ENCODE peak calls at places on chromosomes 6 and 20, in nine cellular contexts. X, S, P, I, Q, N, L, D and A are unnamed samples. For H3K4me1, the result is how much of the 10 kb centered on the place peaks cover.

GRCh38 chr6:38603966-38604365 is 35.8 kb downstream of the BTBD9 start:
- DNase-seq in S (no peak), P (no peak), N (no peak), I (no peak), Q (no peak), X (no peak), L (no peak), D (no peak), A (no peak)

GRCh38 chr6:3616565-3617176 is 134.8 kb downstream of the PXDC1 start:
- DNase-seq in D (no peak), Q (no peak), S (no peak), P (no peak), N (no peak), I (no peak), L (no peak), X (no peak), A (no peak)

GRCh38 chr6:142871910-142872331 is 73.1 kb downstream of the HIVEP2 start:
- DNase-seq in L (peak), P (no peak), D (no peak), N (peak), Q (peak), S (no peak), I (no peak), X (no peak), A (no peak)

GRCh38 chr20:21159658-21160380 is 33.9 kb downstream of the KIZ start:
- DNase-seq in D (no peak), I (no peak), S (no peak), N (no peak), X (no peak), Q (no peak), L (no peak), P (no peak), A (no peak)

GRCh38 chr6:46090115-46091079 is 39.4 kb upstream of the ENPP4 start:
- DNase-seq in P (peak), I (peak), D (peak), L (peak), S (peak), N (peak), X (peak), Q (peak), A (no peak)

GRCh38 chr6:90219168-90219985 is 77.3 kb downstream of the BACH2 start:
- DNase-seq in X (peak), I (no peak), S (no peak), Q (no peak), P (peak), N (no peak), L (no peak), D (no peak), A (no peak)

GRCh38 chr6:163793584-163793983 is 379.1 kb downstream of the QKI start:
- DNase-seq in I (no peak), N (no peak), S (peak), L (no peak), D (peak), X (peak), P (no peak), Q (no peak), A (no peak)

GRCh38 chr20:5592165-5592564 is 158.0 kb upstream of the SHLD1 start:
- DNase-seq in X (no peak), I (no peak), S (no peak), D (peak), Q (no peak), L (no peak), P (no peak), N (no peak), A (no peak)

GRCh38 chr20:37390503-37390890 is 44.6 kb downstream of the SRC start:
- DNase-seq in Q (no peak), D (no peak), L (no peak), X (no peak), P (no peak), N (no peak), S (no peak), I (peak), A (no peak)

GRCh38 chr6:25449774-25450173 is 170.6 kb downstream of the CARMIL1 start:
- DNase-seq in S (no peak), I (no peak), D (no peak), P (no peak), L (no peak), N (no peak), Q (no peak), X (peak), A (peak)

GRCh38 chr6:35396991-35397390 is 54.6 kb downstream of the PPARD start:
- DNase-seq in I (no peak), D (no peak), L (no peak), Q (no peak), N (no peak), S (no peak), P (no peak), X (no peak), A (no peak)

GRCh38 chr20:3543901-3544507 is 73.2 kb downstream of the ATRN start:
- DNase-seq in L (no peak), N (no peak), Q (no peak), P (no peak), X (no peak), D (no peak), S (peak), I (no peak), A (no peak)

GRCh38 chr6:62891065-62891647 is 320.1 kb upstream of the FKBP1C start:
- DNase-seq in X (peak), I (no peak), S (peak), D (no peak), P (peak), L (no peak), Q (no peak), N (no peak), A (no peak)

GRCh38 chr6:121515615-121516265 is 80.3 kb downstream of the GJA1 start:
- DNase-seq in Q (no peak), D (no peak), L (no peak), I (no peak), N (no peak), P (no peak), X (no peak), S (no peak), A (no peak)

GRCh38 chr6:88566746-88567534 is 396.5 kb downstream of the RNGTT start:
- DNase-seq in X (no peak), D (no peak), I (no peak), S (no peak), L (no peak), P (no peak), N (no peak), Q (no peak), A (no peak)

GRCh38 chr6:51199272-51199671 is 380.6 kb downstream of the TFAP2B start:
- DNase-seq in L (no peak), X (no peak), P (no peak), N (no peak), Q (no peak), D (no peak), S (no peak), I (no peak), A (no peak)

GRCh38 chr6:126280287-126280686 is 59.6 kb upstream of the CENPW start:
- DNase-seq in Q (no peak), S (no peak), X (no peak), L (no peak), N (no peak), P (no peak), D (no peak), I (no peak), A (no peak)

GRCh38 chr20:14495066-14495465 is 157.7 kb upstream of the FLRT3 start:
- DNase-seq in S (no peak), L (no peak), X (no peak), P (no peak), I (no peak), D (no peak), N (no peak), Q (no peak), A (no peak)

GRCh38 chr20:62775206-62775605 is 21.1 kb upstream of the MRGBP start:
- DNase-seq in X (no peak), S (no peak), N (no peak), I (no peak), Q (no peak), P (no peak), L (no peak), D (no peak), A (no peak)

GRCh38 chr20:63116412-63117106 is 99.4 kb downstream of the YTHDF1 start:
- DNase-seq in S (no peak), L (no peak), D (no peak), P (peak), X (peak), N (no peak), I (peak), Q (no peak), A (no peak)

GRCh38 chr6:80636689-80637088 is 530.2 kb downstream of the BCKDHB start:
- DNase-seq in L (no peak), D (no peak), X (no peak), P (no peak), S (no peak), N (no peak), Q (no peak), I (no peak), A (no peak)

GRCh38 chr20:56411759-56412472 is at the start of gene CASS4:
- DNase-seq in P (no peak), Q (no peak), D (no peak), X (no peak), I (no peak), L (no peak), N (no peak), S (no peak), A (no peak)

GRCh38 chr6:153625089-153625488 is 414.0 kb upstream of the OPRM1 start:
- DNase-seq in N (no peak), I (no peak), L (no peak), D (peak), S (peak), X (peak), P (peak), Q (no peak), A (no peak)

GRCh38 chr20:50019466-50020256 is 36.9 kb downstream of the SNAI1 start:
- DNase-seq in I (no peak), L (no peak), N (no peak), D (no peak), X (no peak), Q (no peak), S (no peak), P (no peak), A (no peak)

GRCh38 chr6:165049362-165049761 is 260.0 kb downstream of the C6orf118 start:
- DNase-seq in S (peak), L (no peak), Q (no peak), X (peak), P (peak), D (peak), I (no peak), N (no peak), A (peak)

GRCh38 chr20:32685541-32686529 is 12.1 kb upstream of the C20orf203 start:
- DNase-seq in N (no peak), X (peak), S (no peak), Q (no peak), D (peak), I (no peak), L (no peak), P (no peak), A (no peak)

GRCh38 chr6:47483853-47484546 is 6.4 kb downstream of the CD2AP start:
- DNase-seq in I (no peak), Q (no peak), L (no peak), P (no peak), X (no peak), S (no peak), D (no peak), N (no peak), A (no peak)

GRCh38 chr6:35391240-35391968 is 49.0 kb downstream of the PPARD start:
- DNase-seq in L (no peak), X (no peak), P (no peak), D (no peak), N (no peak), I (no peak), Q (no peak), S (peak), A (no peak)

GRCh38 chr6:118371955-118372354 is 176.1 kb upstream of the PLN start:
- DNase-seq in D (no peak), P (no peak), S (no peak), X (no peak), Q (no peak), L (no peak), N (no peak), I (no peak), A (no peak)

GRCh38 chr6:10690651-10691445 is 3.6 kb downstream of the C6orf52 start:
- DNase-seq in Q (no peak), P (no peak), S (no peak), L (no peak), D (peak), I (no peak), N (no peak), X (no peak), A (no peak)

GRCh38 chr20:16455296-16455695 is 118.0 kb downstream of the KIF16B start:
- DNase-seq in L (no peak), P (no peak), D (no peak), N (no peak), Q (no peak), I (no peak), S (no peak), X (no peak), A (no peak)

GRCh38 chr20:35300469-35301262 is 8.4 kb upstream of the FAM83C start:
- DNase-seq in X (no peak), S (no peak), Q (no peak), P (no peak), L (no peak), D (no peak), N (no peak), I (no peak), A (no peak)

GRCh38 chr6:150813319-150813992 is 52.0 kb upstream of the MTHFD1L start:
- DNase-seq in I (no peak), S (peak), L (no peak), Q (no peak), D (no peak), N (no peak), X (peak), P (no peak), A (no peak)

GRCh38 chr20:62215020-62215990 is 4.8 kb downstream of the HRH3 start:
- DNase-seq in S (no peak), N (no peak), D (no peak), Q (no peak), X (no peak), P (no peak), L (no peak), I (no peak), A (no peak)

GRCh38 chr20:25025091-25025861 is 32.7 kb downstream of the ACSS1 start:
- DNase-seq in S (no peak), P (no peak), I (no peak), Q (no peak), X (no peak), N (no peak), D (no peak), L (no peak), A (no peak)

GRCh38 chr6:121652726-121653623 is 217.5 kb downstream of the GJA1 start:
- DNase-seq in P (no peak), D (no peak), L (no peak), X (peak), I (no peak), Q (no peak), S (peak), N (no peak), A (no peak)

DNA sequence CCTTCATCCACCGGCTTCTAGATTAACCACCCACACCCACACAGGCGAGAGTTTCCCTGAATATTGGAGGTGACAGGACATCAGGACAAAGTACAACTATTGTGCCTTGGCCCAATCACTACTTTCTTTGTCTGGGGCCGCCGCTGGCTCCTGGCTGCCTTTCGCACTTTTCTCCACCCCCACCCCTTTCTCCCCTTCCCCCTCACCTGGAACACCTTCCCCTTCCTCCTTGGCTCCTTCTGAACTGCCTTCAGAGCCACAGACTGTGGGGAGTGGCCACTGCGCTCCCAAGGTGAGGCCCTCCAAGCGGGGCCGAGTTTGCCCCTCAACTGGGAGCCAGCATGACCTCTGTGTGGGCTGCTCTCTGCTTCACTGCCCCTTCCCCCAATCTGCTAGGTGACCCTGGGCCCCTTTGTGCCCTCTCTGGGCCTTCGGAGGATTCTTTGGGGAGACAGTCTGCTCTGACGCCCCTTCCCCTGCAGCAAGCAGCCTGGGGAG is 3.0 kb upstream of the VEGFA start:
- DNase-seq in N (no peak), X (no peak), Q (no peak), P (no peak), D (no peak), S (no peak), I (no peak), L (no peak), A (no peak)
- H3K4me1 ChIP-seq in N (under half), X (under half), Q (under half), P (under half), D (under half), S (under half), I (under half), L (under half), A (under half)

DNA sequence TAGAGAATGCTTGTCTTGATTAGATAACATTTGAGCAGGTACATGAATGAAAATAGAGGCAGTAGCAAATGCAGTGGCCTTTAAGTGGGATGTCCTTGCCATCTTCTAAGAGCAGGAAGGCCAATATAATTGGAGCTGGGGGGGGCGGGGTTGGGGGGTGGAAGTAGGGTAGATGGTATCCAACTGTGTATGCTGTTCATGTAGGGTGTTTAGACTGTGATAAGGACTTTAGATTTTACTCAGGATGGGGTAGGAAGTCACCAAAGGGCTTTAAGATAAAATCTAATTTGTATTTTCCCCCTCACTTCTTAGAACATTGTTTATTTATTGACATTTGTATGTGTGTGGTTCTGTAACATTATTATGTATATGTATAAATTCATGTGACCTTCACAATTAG is 12.0 kb downstream of the TAB2 start:
- DNase-seq in L (no peak), P (no peak), Q (no peak), X (no peak), S (no peak), N (no peak), I (no peak), D (no peak), A (no peak)
- H3K4me1 ChIP-seq in L (half or more), P (under half), Q (under half), X (under half), S (half or more), N (half or more), I (half or more), D (half or more), A (under half)

GRCh38 chr6:22530506-22530905 is 38.9 kb upstream of the HDGFL1 start:
- DNase-seq in Q (no peak), I (no peak), L (no peak), S (no peak), P (no peak), D (no peak), N (no peak), X (no peak), A (no peak)
- H3K4me1 ChIP-seq in Q (under half), I (under half), L (under half), S (under half), P (under half), D (under half), N (under half), X (under half), A (under half)

GRCh38 chr6:14880717-14881116 is 365.2 kb upstream of the JARID2 start:
- DNase-seq in D (no peak), L (no peak), I (no peak), X (peak), N (no peak), P (no peak), S (no peak), Q (no peak), A (no peak)
- H3K4me1 ChIP-seq in D (under half), L (under half), I (under half), X (half or more), N (under half), P (under half), S (under half), Q (under half), A (under half)

DNA sequence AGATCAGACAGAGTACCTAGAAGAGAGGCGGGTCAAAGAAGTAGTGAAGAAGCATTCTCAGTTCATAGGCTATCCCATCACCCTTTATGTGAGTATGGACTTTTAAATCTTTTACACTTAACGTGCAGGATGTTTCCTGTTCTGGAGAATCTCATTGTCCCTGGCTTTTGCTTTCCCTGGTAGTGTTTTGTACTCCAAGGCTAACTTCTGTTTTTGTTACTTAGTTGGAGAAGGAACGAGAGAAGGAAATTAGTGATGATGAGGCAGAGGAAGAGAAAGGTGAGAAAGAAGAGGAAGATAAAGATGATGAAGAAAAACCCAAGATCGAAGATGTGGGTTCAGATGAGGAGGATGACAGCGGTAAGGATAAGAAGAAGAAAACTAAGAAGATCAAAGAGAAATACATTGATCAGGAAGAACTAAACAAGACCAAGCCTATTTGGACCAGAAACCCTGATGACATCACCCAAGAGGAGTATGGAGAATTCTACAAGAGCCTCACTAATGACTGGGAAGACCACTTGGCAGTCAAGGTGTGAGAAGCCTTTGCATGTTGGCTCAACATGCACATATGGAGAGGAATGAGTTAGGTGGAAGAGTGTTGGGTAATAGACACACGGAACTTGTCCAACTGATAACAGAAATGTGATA is 3.3 kb downstream of the HSP90AB1 start:
- DNase-seq in X (no peak), N (no peak), L (no peak), Q (no peak), P (no peak), D (no peak), S (no peak), I (no peak), A (no peak)
- H3K4me1 ChIP-seq in X (under half), N (under half), L (under half), Q (under half), P (under half), D (under half), S (half or more), I (under half), A (under half)